ENCODE peak calls at places on chromosomes 7 and 10, in seven cellular contexts. X, U, T, C, I, H and J are unnamed samples.

GRCh38 chr10:100327007-100327700 is 2.9 kb downstream of the PKD2L1 start:
- DNase-seq in X (peak; percentile 36), U (no peak), T (no peak), C (no peak), I (no peak), H (no peak), J (no peak)

GRCh38 chr7:23222439-23223045 is 24.0 kb upstream of the GPNMB start:
- DNase-seq in X (no peak), U (no peak), T (no peak), C (no peak), I (no peak), H (no peak), J (no peak)

GRCh38 chr10:77614778-77615625 is 22.6 kb downstream of the KCNMA1 start:
- DNase-seq in X (no peak), U (no peak), T (no peak), C (no peak), I (no peak), H (no peak), J (peak; percentile 58)

GRCh38 chr7:142053988-142054387 is 57.5 kb upstream of the MGAM2 start:
- DNase-seq in X (no peak), U (no peak), T (no peak), C (no peak), I (no peak), H (no peak), J (no peak)

GRCh38 chr7:916291-916941 is 38.1 kb downstream of the ADAP1 start:
- DNase-seq in X (no peak), U (no peak), T (no peak), C (no peak), I (no peak), H (no peak), J (no peak)

GRCh38 chr10:546971-547590 is 142.4 kb downstream of the DIP2C start:
- DNase-seq in X (no peak), U (no peak), T (peak; percentile 36), C (peak; percentile 69), I (no peak), H (no peak), J (peak; percentile 47)

GRCh38 chr10:69482125-69482524 is 30.9 kb downstream of the TSPAN15 start:
- DNase-seq in X (no peak), U (no peak), T (no peak), C (no peak), I (no peak), H (no peak), J (no peak)

GRCh38 chr10:93514496-93514895 is 18.1 kb downstream of the CEP55 start:
- DNase-seq in X (no peak), U (no peak), T (no peak), C (no peak), I (no peak), H (no peak), J (no peak)

GRCh38 chr7:129825005-129825553 is 127.7 kb downstream of the UBE2H start:
- DNase-seq in X (peak; percentile 65), U (peak; percentile 28), T (peak; percentile 58), C (peak; percentile 99), I (no peak), H (peak; percentile 14), J (peak; percentile 92)